ENCODE peak calls at places on chromosomes 4 and X, in five cellular contexts. One of them, this sample, is unnamed.
A peak's percentile ranks its signal among the peaks of the same experiment; 100 is the strongest.

GRCh38 chrX:10582945-10583344 is 37.4 kb downstream of the MID1 start:
- DNase-seq in HFFc6: peak; percentile 40
- DNase-seq in WERI-Rb-1: no peak
- DNase-seq in nephron progenitor cell: no peak
- DNase-seq in fibroblast of lung: peak; percentile 79
- DNase-seq in this sample: no peak

GRCh38 chrX:151982217-151982616 is 7.7 kb upstream of the GABRE start:
- DNase-seq in WERI-Rb-1: no peak
- DNase-seq in HFFc6: peak; percentile 71
- DNase-seq in fibroblast of lung: peak; percentile 59
- DNase-seq in nephron progenitor cell: no peak
- DNase-seq in this sample: no peak

GRCh38 chrX:11146411-11146810 is 35.3 kb downstream of the HCCS start:
- DNase-seq in nephron progenitor cell: no peak
- DNase-seq in fibroblast of lung: no peak
- DNase-seq in HFFc6: no peak
- DNase-seq in WERI-Rb-1: no peak
- DNase-seq in this sample: no peak

GRCh38 chr4:108730579-108730978 is 32.3 kb downstream of the ETNPPL start:
- DNase-seq in HFFc6: no peak
- DNase-seq in nephron progenitor cell: no peak
- DNase-seq in fibroblast of lung: no peak
- DNase-seq in WERI-Rb-1: no peak
- DNase-seq in this sample: no peak

GRCh38 chr4:182928061-182928460 is 10.9 kb upstream of the DCTD start:
- DNase-seq in HFFc6: no peak
- DNase-seq in nephron progenitor cell: no peak
- DNase-seq in WERI-Rb-1: no peak
- DNase-seq in fibroblast of lung: no peak
- DNase-seq in this sample: no peak

GRCh38 chrX:49155243-49155899 is 7.2 kb upstream of the MAGIX start:
- DNase-seq in WERI-Rb-1: peak; percentile 32
- DNase-seq in HFFc6: peak; percentile 16
- DNase-seq in nephron progenitor cell: peak; percentile 34
- DNase-seq in fibroblast of lung: peak; percentile 72
- DNase-seq in this sample: no peak

GRCh38 chr4:173656898-173657297 is 126.9 kb upstream of the HAND2 start:
- DNase-seq in fibroblast of lung: no peak
- DNase-seq in HFFc6: no peak
- DNase-seq in WERI-Rb-1: no peak
- DNase-seq in nephron progenitor cell: no peak
- DNase-seq in this sample: no peak

GRCh38 chrX:41302293-41302868 is 31.6 kb upstream of the DDX3X start:
- DNase-seq in nephron progenitor cell: peak; percentile 14
- DNase-seq in HFFc6: no peak
- DNase-seq in WERI-Rb-1: no peak
- DNase-seq in fibroblast of lung: no peak
- DNase-seq in this sample: no peak

GRCh38 chr4:84944952-84945351 is 21.5 kb downstream of the WDFY3 start:
- DNase-seq in HFFc6: peak; percentile 40
- DNase-seq in fibroblast of lung: no peak
- DNase-seq in nephron progenitor cell: no peak
- DNase-seq in WERI-Rb-1: no peak
- DNase-seq in this sample: no peak

GRCh38 chrX:70166601-70167590 is 10.4 kb upstream of the DGAT2L6 start:
- DNase-seq in fibroblast of lung: peak; percentile 73
- DNase-seq in nephron progenitor cell: no peak
- DNase-seq in HFFc6: peak; percentile 81
- DNase-seq in WERI-Rb-1: no peak
- DNase-seq in this sample: no peak

GRCh38 chrX:118723376-118723775 is 4.0 kb upstream of the IL13RA1 start:
- DNase-seq in nephron progenitor cell: no peak
- DNase-seq in HFFc6: no peak
- DNase-seq in WERI-Rb-1: no peak
- DNase-seq in fibroblast of lung: no peak
- DNase-seq in this sample: no peak

GRCh38 chrX:10085223-10085622 is 71.6 kb upstream of the CLCN4 start:
- DNase-seq in HFFc6: no peak
- DNase-seq in nephron progenitor cell: no peak
- DNase-seq in fibroblast of lung: no peak
- DNase-seq in WERI-Rb-1: no peak
- DNase-seq in this sample: no peak

GRCh38 chr4:173370130-173370476 is 651 bp upstream of the SAP30 start:
- DNase-seq in HFFc6: no peak
- DNase-seq in fibroblast of lung: no peak
- DNase-seq in nephron progenitor cell: peak; percentile 52
- DNase-seq in WERI-Rb-1: peak; percentile 53
- DNase-seq in this sample: no peak

GRCh38 chr4:188941524-188942109 is 802.4 kb downstream of the TRIML1 start:
- DNase-seq in WERI-Rb-1: no peak
- DNase-seq in HFFc6: peak; percentile 99
- DNase-seq in fibroblast of lung: peak; percentile 98
- DNase-seq in nephron progenitor cell: no peak
- DNase-seq in this sample: no peak

GRCh38 chr4:89551191-89551590 is 243.6 kb upstream of the GPRIN3 start:
- DNase-seq in fibroblast of lung: no peak
- DNase-seq in nephron progenitor cell: no peak
- DNase-seq in WERI-Rb-1: no peak
- DNase-seq in HFFc6: no peak
- DNase-seq in this sample: no peak

GRCh38 chrX:41334866-41335589 is 1.1 kb downstream of the DDX3X start:
- DNase-seq in fibroblast of lung: peak; percentile 59
- DNase-seq in HFFc6: peak; percentile 35
- DNase-seq in nephron progenitor cell: peak; percentile 46
- DNase-seq in WERI-Rb-1: peak; percentile 48
- DNase-seq in this sample: no peak

GRCh38 chr4:15341022-15341732 is 86.7 kb upstream of the C1QTNF7 start:
- DNase-seq in HFFc6: no peak
- DNase-seq in nephron progenitor cell: no peak
- DNase-seq in WERI-Rb-1: peak; percentile 10
- DNase-seq in fibroblast of lung: no peak
- DNase-seq in this sample: no peak

GRCh38 chrX:110992611-110993010 is 103.4 kb upstream of the PAK3 start:
- DNase-seq in WERI-Rb-1: peak; percentile 33
- DNase-seq in fibroblast of lung: peak; percentile 5
- DNase-seq in HFFc6: no peak
- DNase-seq in nephron progenitor cell: peak; percentile 41
- DNase-seq in this sample: no peak

GRCh38 chr4:182188622-182189021 is 54.6 kb upstream of the TENM3 start:
- DNase-seq in WERI-Rb-1: no peak
- DNase-seq in fibroblast of lung: peak; percentile 77
- DNase-seq in HFFc6: peak; percentile 66
- DNase-seq in nephron progenitor cell: no peak
- DNase-seq in this sample: no peak

GRCh38 chr4:140529434-140529833 is 5.5 kb downstream of the ELMOD2 start:
- DNase-seq in nephron progenitor cell: no peak
- DNase-seq in WERI-Rb-1: no peak
- DNase-seq in HFFc6: no peak
- DNase-seq in fibroblast of lung: no peak
- DNase-seq in this sample: no peak

GRCh38 chr4:74375824-74376426 is 11.0 kb downstream of the EREG start:
- DNase-seq in nephron progenitor cell: no peak
- DNase-seq in HFFc6: no peak
- DNase-seq in WERI-Rb-1: no peak
- DNase-seq in fibroblast of lung: no peak
- DNase-seq in this sample: no peak

GRCh38 chr4:183632689-183633088 is 26.3 kb downstream of the RWDD4 start:
- DNase-seq in HFFc6: no peak
- DNase-seq in fibroblast of lung: no peak
- DNase-seq in WERI-Rb-1: no peak
- DNase-seq in nephron progenitor cell: no peak
- DNase-seq in this sample: no peak

GRCh38 chrX:989959-990510 is 222.4 kb downstream of the CRLF2 start:
- DNase-seq in nephron progenitor cell: peak; percentile 78
- DNase-seq in HFFc6: peak; percentile 100
- DNase-seq in fibroblast of lung: peak; percentile 30
- DNase-seq in WERI-Rb-1: peak; percentile 10
- DNase-seq in this sample: no peak

GRCh38 chrX:84865113-84865512 is 138.6 kb upstream of the APOOL start:
- DNase-seq in nephron progenitor cell: no peak
- DNase-seq in WERI-Rb-1: no peak
- DNase-seq in fibroblast of lung: peak; percentile 25
- DNase-seq in HFFc6: no peak
- DNase-seq in this sample: no peak

GRCh38 chr4:4416981-4417380 is 30.1 kb downstream of the NSG1 start:
- DNase-seq in HFFc6: no peak
- DNase-seq in nephron progenitor cell: no peak
- DNase-seq in fibroblast of lung: no peak
- DNase-seq in WERI-Rb-1: no peak
- DNase-seq in this sample: no peak

GRCh38 chrX:17654116-17654515 is 83.2 kb upstream of the SCML1 start:
- DNase-seq in fibroblast of lung: no peak
- DNase-seq in HFFc6: no peak
- DNase-seq in nephron progenitor cell: peak; percentile 25
- DNase-seq in WERI-Rb-1: no peak
- DNase-seq in this sample: no peak

GRCh38 chr4:74793757-74794340 is 474 bp downstream of the BTC start:
- DNase-seq in nephron progenitor cell: peak; percentile 68
- DNase-seq in fibroblast of lung: peak; percentile 35
- DNase-seq in HFFc6: no peak
- DNase-seq in WERI-Rb-1: peak; percentile 86
- DNase-seq in this sample: no peak

GRCh38 chr4:101081166-101081565 is 266.2 kb downstream of the PPP3CA start:
- DNase-seq in nephron progenitor cell: no peak
- DNase-seq in HFFc6: no peak
- DNase-seq in fibroblast of lung: no peak
- DNase-seq in WERI-Rb-1: no peak
- DNase-seq in this sample: no peak

GRCh38 chr4:104591505-104591904 is 96.8 kb upstream of the CXXC4 start:
- DNase-seq in HFFc6: no peak
- DNase-seq in WERI-Rb-1: peak; percentile 96
- DNase-seq in nephron progenitor cell: peak; percentile 39
- DNase-seq in fibroblast of lung: peak; percentile 29
- DNase-seq in this sample: no peak

GRCh38 chr4:140135529-140136021 is 18.4 kb downstream of the MAML3 start:
- DNase-seq in HFFc6: no peak
- DNase-seq in fibroblast of lung: peak; percentile 46
- DNase-seq in WERI-Rb-1: no peak
- DNase-seq in nephron progenitor cell: no peak
- DNase-seq in this sample: no peak

GRCh38 chrX:10001496-10001895 is 34.3 kb downstream of the CLDN34 start:
- DNase-seq in nephron progenitor cell: no peak
- DNase-seq in HFFc6: no peak
- DNase-seq in fibroblast of lung: peak; percentile 35
- DNase-seq in WERI-Rb-1: no peak
- DNase-seq in this sample: no peak

GRCh38 chr4:29704059-29704458 is 1016.1 kb upstream of the PCDH7 start:
- DNase-seq in HFFc6: no peak
- DNase-seq in WERI-Rb-1: no peak
- DNase-seq in fibroblast of lung: no peak
- DNase-seq in nephron progenitor cell: no peak
- DNase-seq in this sample: no peak

GRCh38 chrX:103780701-103781402 is 4.2 kb downstream of the PLP1 start:
- DNase-seq in fibroblast of lung: no peak
- DNase-seq in HFFc6: no peak
- DNase-seq in nephron progenitor cell: no peak
- DNase-seq in WERI-Rb-1: no peak
- DNase-seq in this sample: no peak

GRCh38 chr4:25667931-25668557 is 12.4 kb downstream of the SLC34A2 start:
- DNase-seq in HFFc6: no peak
- DNase-seq in fibroblast of lung: no peak
- DNase-seq in WERI-Rb-1: peak; percentile 88
- DNase-seq in nephron progenitor cell: no peak
- DNase-seq in this sample: no peak

GRCh38 chrX:154374361-154375155 is at the start of gene FLNA:
- DNase-seq in HFFc6: no peak
- DNase-seq in fibroblast of lung: no peak
- DNase-seq in nephron progenitor cell: peak; percentile 64
- DNase-seq in WERI-Rb-1: peak; percentile 80
- DNase-seq in this sample: no peak
- TF ChIP-seq CTCF in HFFc6: no peak
- TF ChIP-seq CTCF in fibroblast of lung: no peak
- TF ChIP-seq CTCF in nephron progenitor cell: no peak
- TF ChIP-seq CTCF in WERI-Rb-1: peak; percentile 36
- TF ChIP-seq CTCF in this sample: peak; percentile 4

GRCh38 chr4:8585186-8585585 is 5.0 kb downstream of the GPR78 start:
- DNase-seq in nephron progenitor cell: no peak
- DNase-seq in fibroblast of lung: no peak
- DNase-seq in HFFc6: no peak
- DNase-seq in WERI-Rb-1: peak; percentile 60
- DNase-seq in this sample: no peak
- TF ChIP-seq CTCF in nephron progenitor cell: peak; percentile 14
- TF ChIP-seq CTCF in fibroblast of lung: peak; percentile 1
- TF ChIP-seq CTCF in HFFc6: peak; percentile 46
- TF ChIP-seq CTCF in WERI-Rb-1: peak; percentile 92
- TF ChIP-seq CTCF in this sample: no peak

GRCh38 chr4:6986781-6987565 is 56.2 kb upstream of the TADA2B start:
- DNase-seq in HFFc6: peak; percentile 89
- DNase-seq in nephron progenitor cell: peak; percentile 97
- DNase-seq in fibroblast of lung: peak; percentile 93
- DNase-seq in WERI-Rb-1: peak; percentile 95
- DNase-seq in this sample: peak; percentile 84
- TF ChIP-seq CTCF in HFFc6: peak; percentile 27
- TF ChIP-seq CTCF in nephron progenitor cell: no peak
- TF ChIP-seq CTCF in fibroblast of lung: no peak
- TF ChIP-seq CTCF in WERI-Rb-1: no peak
- TF ChIP-seq CTCF in this sample: no peak

GRCh38 chr4:39910064-39910463 is 67.6 kb downstream of the PDS5A start:
- DNase-seq in nephron progenitor cell: no peak
- DNase-seq in WERI-Rb-1: no peak
- DNase-seq in HFFc6: no peak
- DNase-seq in fibroblast of lung: no peak
- DNase-seq in this sample: no peak

GRCh38 chr4:39908284-39908683 is 69.4 kb downstream of the PDS5A start:
- DNase-seq in HFFc6: no peak
- DNase-seq in WERI-Rb-1: no peak
- DNase-seq in fibroblast of lung: peak; percentile 22
- DNase-seq in nephron progenitor cell: no peak
- DNase-seq in this sample: no peak

DNA sequence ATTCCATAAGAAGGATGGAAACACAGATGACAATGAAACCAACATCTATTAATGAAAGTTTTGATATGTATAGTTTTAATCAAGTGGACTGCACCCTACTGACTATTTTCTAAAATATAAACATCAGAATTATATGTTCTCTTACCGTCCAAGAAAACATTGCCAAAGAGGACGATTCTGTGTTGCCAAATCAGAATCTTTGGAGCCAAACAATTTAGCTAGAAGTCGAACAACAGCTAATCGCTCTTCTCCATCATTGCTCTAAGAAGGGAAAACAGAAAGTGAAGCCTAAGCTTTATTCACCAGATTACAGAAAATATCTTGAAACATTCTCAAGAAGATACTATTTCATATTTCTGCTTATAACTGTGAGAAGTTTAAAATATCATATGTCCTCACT is 64.2 kb downstream of the PDS5A start:
- DNase-seq in WERI-Rb-1: no peak
- DNase-seq in nephron progenitor cell: no peak
- DNase-seq in HFFc6: no peak
- DNase-seq in fibroblast of lung: peak; percentile 58
- DNase-seq in this sample: no peak
- TF ChIP-seq CTCF in WERI-Rb-1: no peak
- TF ChIP-seq CTCF in nephron progenitor cell: no peak
- TF ChIP-seq CTCF in HFFc6: no peak
- TF ChIP-seq CTCF in fibroblast of lung: no peak
- TF ChIP-seq CTCF in this sample: no peak

GRCh38 chrX:121254336-121254735 is 206.9 kb downstream of the GLUD2 start:
- DNase-seq in nephron progenitor cell: no peak
- DNase-seq in HFFc6: no peak
- DNase-seq in WERI-Rb-1: no peak
- DNase-seq in fibroblast of lung: no peak
- DNase-seq in this sample: no peak
- TF ChIP-seq CTCF in nephron progenitor cell: no peak
- TF ChIP-seq CTCF in HFFc6: no peak
- TF ChIP-seq CTCF in WERI-Rb-1: peak; percentile 33
- TF ChIP-seq CTCF in fibroblast of lung: no peak
- TF ChIP-seq CTCF in this sample: peak; percentile 38